ENCODE peak calls at places on chromosomes 11 and 22, in nine cellular contexts. A, V, B, D, W, H, F, C and M are unnamed samples.

GRCh38 chr11:112281776-112282175 is 21.1 kb upstream of the PLET1 start:
- DNase-seq in V (peak; percentile 9), W (no peak), C (no peak), H (no peak), F (no peak), D (no peak), A (no peak), B (no peak), M (no peak)

GRCh38 chr11:65308281-65308891 is 6.3 kb upstream of the CDC42EP2 start:
- DNase-seq in D (no peak), F (no peak), H (no peak), W (no peak), V (no peak), B (no peak), A (no peak), C (no peak), M (peak; percentile 52)

GRCh38 chr22:19631899-19632670 is 82.2 kb upstream of the SEPTIN5 start:
- DNase-seq in B (peak; percentile 1), H (no peak), A (peak; percentile 11), D (no peak), C (no peak), W (no peak), F (no peak), V (peak; percentile 33), M (no peak)

GRCh38 chr22:44542561-44543222 is 44.7 kb upstream of the RTL6 start:
- DNase-seq in D (no peak), F (no peak), C (no peak), W (no peak), A (no peak), H (no peak), B (no peak), V (no peak), M (no peak)

GRCh38 chr22:30326704-30327362 is at the start of gene TBC1D10A:
- DNase-seq in V (peak; percentile 96), C (peak; percentile 61), B (peak; percentile 57), F (no peak), D (peak; percentile 90), W (no peak), H (peak; percentile 96), A (peak; percentile 44), M (peak; percentile 100)

GRCh38 chr11:103947566-103947919 is 88.9 kb upstream of the DDI1 start:
- DNase-seq in D (peak; percentile 43), A (peak; percentile 46), B (no peak), C (no peak), W (no peak), H (no peak), F (peak; percentile 58), V (no peak), M (no peak)

GRCh38 chr11:132501356-132501755 is 1030.9 kb downstream of the OPCML start:
- DNase-seq in H (no peak), V (no peak), A (no peak), F (no peak), W (no peak), D (no peak), C (no peak), B (no peak), M (no peak)

GRCh38 chr11:67352546-67353316 is 615 bp downstream of the POLD4 start:
- DNase-seq in F (no peak), H (peak; percentile 52), A (no peak), W (no peak), C (no peak), D (peak; percentile 52), B (no peak), V (peak; percentile 89), M (peak; percentile 67)

GRCh38 chr22:36580371-36580770 is 51.4 kb upstream of the EIF3D start:
- DNase-seq in H (no peak), B (no peak), V (no peak), D (no peak), W (no peak), F (no peak), A (no peak), C (no peak), M (no peak)

GRCh38 chr22:36578619-36579018 is 49.7 kb upstream of the EIF3D start:
- DNase-seq in W (no peak), F (no peak), D (no peak), H (no peak), A (no peak), B (no peak), V (no peak), C (no peak), M (no peak)

GRCh38 chr22:36579441-36579840 is 50.5 kb upstream of the EIF3D start:
- DNase-seq in V (no peak), B (no peak), F (no peak), C (no peak), H (no peak), D (no peak), W (no peak), A (no peak), M (no peak)

GRCh38 chr22:36583546-36583945 is 54.6 kb upstream of the EIF3D start:
- DNase-seq in H (no peak), D (no peak), B (no peak), V (no peak), F (no peak), A (no peak), W (no peak), C (no peak), M (no peak)

DNA sequence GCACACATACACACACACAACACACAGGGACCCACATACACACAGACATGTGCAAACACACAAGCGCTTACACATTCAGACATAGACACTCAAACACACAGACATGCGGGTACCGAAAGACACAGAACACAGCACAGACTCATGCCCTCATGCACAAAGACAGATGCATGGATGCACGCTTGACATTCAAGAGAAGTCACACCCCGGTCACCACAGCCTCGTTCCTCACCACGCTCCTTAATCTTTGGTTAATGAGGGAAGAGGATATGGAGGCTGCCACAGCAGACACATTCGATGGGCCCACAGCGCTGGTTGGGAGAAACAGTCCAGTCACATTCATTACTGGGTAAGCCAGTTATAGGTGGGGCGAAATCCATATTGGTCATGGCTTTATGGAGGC is 51.9 kb upstream of the EIF3D start:
- DNase-seq in W (no peak), A (no peak), B (no peak), H (no peak), C (no peak), V (no peak), D (no peak), F (no peak), M (no peak)
- TF ChIP-seq CTCF in W (no peak), A (no peak), B (no peak), H (no peak), C (no peak), V (no peak), D (no peak), F (no peak), M (no peak)

DNA sequence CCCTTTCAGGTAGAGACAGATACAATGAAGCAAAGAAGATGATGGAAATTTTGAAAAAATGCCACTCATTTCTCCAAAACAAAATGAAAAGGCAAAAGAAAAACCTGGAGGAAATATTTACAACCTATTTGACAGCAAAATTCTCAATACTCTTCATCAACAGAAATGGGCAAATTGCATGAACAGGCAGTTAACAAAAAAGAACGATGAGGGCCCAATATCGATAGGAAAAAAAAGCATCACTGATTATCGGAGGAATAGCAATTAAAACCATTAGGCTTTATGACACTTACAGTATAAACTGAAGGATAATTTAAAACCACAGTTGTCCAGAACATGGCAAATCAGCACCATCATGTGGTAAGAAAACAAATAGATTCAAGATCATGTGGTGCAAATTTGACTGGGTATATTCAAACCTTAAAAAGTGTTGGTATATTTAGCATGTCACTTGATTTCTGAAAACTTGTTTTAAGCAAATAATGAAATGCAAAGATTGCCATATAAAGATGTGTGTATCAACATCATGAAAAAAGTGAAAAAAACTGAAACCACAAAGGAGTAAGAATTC is 222.9 kb downstream of the BRD1 start:
- DNase-seq in B (no peak), D (no peak), C (no peak), A (no peak), H (no peak), W (no peak), F (no peak), V (no peak), M (no peak)
- TF ChIP-seq CTCF in B (no peak), D (no peak), C (no peak), A (no peak), H (no peak), W (no peak), F (no peak), V (peak; percentile 54), M (no peak)

DNA sequence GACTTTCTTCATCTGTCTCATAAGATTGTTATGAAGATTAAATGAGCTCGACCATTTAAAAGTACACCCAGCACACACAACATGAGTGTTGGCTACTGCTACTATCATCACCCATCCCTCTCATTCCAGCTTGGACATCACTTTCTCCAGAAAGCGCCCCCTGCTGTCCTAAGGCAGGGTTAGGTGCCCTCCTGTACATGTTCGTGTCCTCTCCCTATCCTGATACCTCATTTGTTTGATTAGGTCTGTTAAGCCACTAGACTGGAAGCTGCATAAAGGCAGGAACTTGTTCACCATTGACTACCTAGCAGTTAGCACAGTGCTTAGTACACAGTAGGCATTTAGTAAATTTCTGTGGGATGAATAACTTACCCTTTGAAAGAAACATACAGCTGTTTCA is 85.5 kb downstream of the ENTHD1 start:
- DNase-seq in B (no peak), C (no peak), F (no peak), W (no peak), V (peak; percentile 36), D (no peak), H (no peak), A (peak; percentile 8), M (no peak)
- TF ChIP-seq CTCF in B (peak; percentile 47), C (no peak), F (peak; percentile 56), W (peak; percentile 32), V (peak; percentile 77), D (no peak), H (no peak), A (peak; percentile 73), M (no peak)

GRCh38 chr11:119641991-119642745 is 86.8 kb downstream of the NECTIN1 start:
- DNase-seq in W (no peak), C (no peak), B (no peak), F (no peak), V (peak; percentile 55), A (peak; percentile 22), H (no peak), D (no peak), M (peak; percentile 74)

GRCh38 chr11:119635776-119636175 is 93.2 kb downstream of the NECTIN1 start:
- DNase-seq in W (no peak), H (no peak), F (no peak), B (no peak), D (no peak), A (no peak), C (no peak), V (no peak), M (no peak)

GRCh38 chr11:119635041-119635745 is 93.8 kb downstream of the NECTIN1 start:
- DNase-seq in F (no peak), V (no peak), D (no peak), A (no peak), W (no peak), H (no peak), B (no peak), C (no peak), M (no peak)

GRCh38 chr11:119639642-119640205 is 89.3 kb downstream of the NECTIN1 start:
- DNase-seq in A (no peak), H (no peak), V (no peak), C (no peak), W (no peak), D (no peak), B (no peak), F (no peak), M (no peak)

DNA sequence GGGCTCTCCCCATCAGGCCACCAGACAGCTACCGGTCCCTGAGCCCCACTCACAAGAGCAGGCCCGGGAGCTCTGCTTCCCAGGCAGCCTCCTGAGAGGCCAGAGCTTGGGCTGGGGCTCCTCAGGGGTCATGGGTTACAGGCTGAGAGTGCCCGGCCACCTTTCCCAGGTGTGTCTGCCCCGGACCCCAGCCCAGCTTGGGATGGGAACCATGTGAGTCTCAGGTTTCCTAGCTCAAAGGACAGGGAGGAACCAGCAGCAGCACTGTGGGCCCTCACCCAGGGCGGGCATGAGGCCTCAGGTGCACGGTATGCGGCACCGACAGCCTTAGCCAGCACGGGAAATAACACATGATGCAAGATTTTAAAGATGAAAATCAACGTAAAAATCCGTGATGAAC is 90.1 kb downstream of the NECTIN1 start:
- DNase-seq in V (no peak), H (no peak), F (no peak), B (no peak), W (no peak), D (no peak), C (no peak), A (no peak), M (no peak)
- TF ChIP-seq CTCF in V (no peak), H (no peak), F (no peak), B (no peak), W (no peak), D (no peak), C (no peak), A (no peak), M (no peak)